ENCODE peak calls at places on chromosomes 7 and 10, in four cellular contexts. One of them, this sample, is unnamed.

GRCh38 chr7:65302883-65303282 is 70.8 kb upstream of the ZNF92 start:
- DNase-seq in heart right ventricle: no peak
- DNase-seq in endothelial cell of umbilical vein: no peak
- DNase-seq in mammary epithelial cell: no peak
- DNase-seq in this sample: no peak

GRCh38 chr7:26376208-26376917 is 84.7 kb downstream of the SNX10 start:
- DNase-seq in heart right ventricle: peak; percentile 21
- DNase-seq in endothelial cell of umbilical vein: peak; percentile 74
- DNase-seq in mammary epithelial cell: no peak
- DNase-seq in this sample: no peak

GRCh38 chr10:113558336-113558735 is 5.5 kb downstream of the HABP2 start:
- DNase-seq in heart right ventricle: no peak
- DNase-seq in endothelial cell of umbilical vein: peak; percentile 9
- DNase-seq in mammary epithelial cell: no peak
- DNase-seq in this sample: peak; percentile 47

GRCh38 chr10:5071411-5072198 is 22.6 kb upstream of the AKR1C3 start:
- DNase-seq in heart right ventricle: no peak
- DNase-seq in endothelial cell of umbilical vein: peak; percentile 78
- DNase-seq in mammary epithelial cell: peak; percentile 82
- DNase-seq in this sample: peak; percentile 90

GRCh38 chr10:132065491-132066105 is at the start of gene JAKMIP3:
- DNase-seq in heart right ventricle: no peak
- DNase-seq in endothelial cell of umbilical vein: peak; percentile 23
- DNase-seq in mammary epithelial cell: peak; percentile 87
- DNase-seq in this sample: peak; percentile 76

GRCh38 chr10:119378737-119379067 is 163.8 kb downstream of the RGS10 start:
- DNase-seq in heart right ventricle: no peak
- DNase-seq in endothelial cell of umbilical vein: no peak
- DNase-seq in mammary epithelial cell: no peak
- DNase-seq in this sample: no peak

GRCh38 chr10:119860866-119861601 is 11.6 kb downstream of the MCMBP start:
- DNase-seq in heart right ventricle: no peak
- DNase-seq in endothelial cell of umbilical vein: no peak
- DNase-seq in mammary epithelial cell: no peak
- DNase-seq in this sample: no peak

GRCh38 chr7:101207459-101207858 is 6.6 kb upstream of the MOGAT3 start:
- DNase-seq in heart right ventricle: no peak
- DNase-seq in endothelial cell of umbilical vein: no peak
- DNase-seq in mammary epithelial cell: no peak
- DNase-seq in this sample: no peak

GRCh38 chr10:75531571-75532031 is 100.2 kb downstream of the LRMDA start:
- DNase-seq in heart right ventricle: no peak
- DNase-seq in endothelial cell of umbilical vein: no peak
- DNase-seq in mammary epithelial cell: no peak
- DNase-seq in this sample: no peak

GRCh38 chr7:151876112-151876898 is 610 bp downstream of the PRKAG2 start:
- DNase-seq in heart right ventricle: peak; percentile 86
- DNase-seq in endothelial cell of umbilical vein: peak; percentile 37
- DNase-seq in mammary epithelial cell: peak; percentile 28
- DNase-seq in this sample: peak; percentile 84

GRCh38 chr7:127822822-127823508 is 171.0 kb downstream of the SND1 start:
- DNase-seq in heart right ventricle: no peak
- DNase-seq in endothelial cell of umbilical vein: no peak
- DNase-seq in mammary epithelial cell: peak; percentile 61
- DNase-seq in this sample: no peak

GRCh38 chr7:2953588-2954407 is 89.9 kb downstream of the CARD11 start:
- DNase-seq in heart right ventricle: no peak
- DNase-seq in endothelial cell of umbilical vein: no peak
- DNase-seq in mammary epithelial cell: no peak
- DNase-seq in this sample: no peak

GRCh38 chr10:63209703-63210102 is 76.6 kb downstream of the NRBF2 start:
- DNase-seq in heart right ventricle: no peak
- DNase-seq in endothelial cell of umbilical vein: no peak
- DNase-seq in mammary epithelial cell: no peak
- DNase-seq in this sample: no peak

GRCh38 chr10:24249829-24250415 is 41.0 kb downstream of the KIAA1217 start:
- DNase-seq in heart right ventricle: no peak
- DNase-seq in endothelial cell of umbilical vein: no peak
- DNase-seq in mammary epithelial cell: peak; percentile 88
- DNase-seq in this sample: peak; percentile 40

GRCh38 chr7:158606111-158606510 is 18.5 kb upstream of the PTPRN2 start:
- DNase-seq in heart right ventricle: no peak
- DNase-seq in endothelial cell of umbilical vein: no peak
- DNase-seq in mammary epithelial cell: no peak
- DNase-seq in this sample: no peak

GRCh38 chr10:31075434-31075833 is 43.8 kb upstream of the ZNF438 start:
- DNase-seq in heart right ventricle: no peak
- DNase-seq in endothelial cell of umbilical vein: peak; percentile 19
- DNase-seq in mammary epithelial cell: peak; percentile 96
- DNase-seq in this sample: no peak

GRCh38 chr7:51246258-51247245 is 70.1 kb downstream of the COBL start:
- DNase-seq in heart right ventricle: peak; percentile 82
- DNase-seq in endothelial cell of umbilical vein: no peak
- DNase-seq in mammary epithelial cell: no peak
- DNase-seq in this sample: no peak

GRCh38 chr7:127865466-127865865 is 165.8 kb downstream of the LRRC4 start:
- DNase-seq in heart right ventricle: no peak
- DNase-seq in endothelial cell of umbilical vein: peak; percentile 37
- DNase-seq in mammary epithelial cell: peak; percentile 37
- DNase-seq in this sample: no peak

GRCh38 chr7:34069676-34070075 is 164.3 kb downstream of the BMPER start:
- DNase-seq in heart right ventricle: no peak
- DNase-seq in endothelial cell of umbilical vein: peak; percentile 62
- DNase-seq in mammary epithelial cell: peak; percentile 59
- DNase-seq in this sample: peak; percentile 53

GRCh38 chr10:122348512-122348911 is 26.0 kb upstream of the PLEKHA1 start:
- DNase-seq in heart right ventricle: no peak
- DNase-seq in endothelial cell of umbilical vein: no peak
- DNase-seq in mammary epithelial cell: no peak
- DNase-seq in this sample: no peak

GRCh38 chr7:158188676-158189075 is 398.9 kb downstream of the PTPRN2 start:
- DNase-seq in heart right ventricle: no peak
- DNase-seq in endothelial cell of umbilical vein: no peak
- DNase-seq in mammary epithelial cell: no peak
- DNase-seq in this sample: no peak

GRCh38 chr7:94059747-94060146 is 55.6 kb upstream of the BET1 start:
- DNase-seq in heart right ventricle: no peak
- DNase-seq in endothelial cell of umbilical vein: no peak
- DNase-seq in mammary epithelial cell: no peak
- DNase-seq in this sample: no peak

GRCh38 chr10:19964625-19965024 is 148.4 kb downstream of the PLXDC2 start:
- DNase-seq in heart right ventricle: no peak
- DNase-seq in endothelial cell of umbilical vein: no peak
- DNase-seq in mammary epithelial cell: no peak
- DNase-seq in this sample: peak; percentile 80

GRCh38 chr10:70457759-70458305 is 16.4 kb upstream of the NODAL start:
- DNase-seq in heart right ventricle: no peak
- DNase-seq in endothelial cell of umbilical vein: no peak
- DNase-seq in mammary epithelial cell: no peak
- DNase-seq in this sample: no peak

GRCh38 chr7:30184804-30185487 is 50.2 kb downstream of the MTURN start:
- DNase-seq in heart right ventricle: no peak
- DNase-seq in endothelial cell of umbilical vein: no peak
- DNase-seq in mammary epithelial cell: peak; percentile 16
- DNase-seq in this sample: no peak

GRCh38 chr10:57844387-57844998 is 423.2 kb downstream of the IPMK start:
- DNase-seq in heart right ventricle: no peak
- DNase-seq in endothelial cell of umbilical vein: no peak
- DNase-seq in mammary epithelial cell: no peak
- DNase-seq in this sample: no peak

GRCh38 chr7:44978511-44979366 is at the start of gene MYO1G:
- DNase-seq in heart right ventricle: peak; percentile 47
- DNase-seq in endothelial cell of umbilical vein: no peak
- DNase-seq in mammary epithelial cell: no peak
- DNase-seq in this sample: no peak

GRCh38 chr7:64849250-64849923 is 53.7 kb upstream of the ZNF273 start:
- DNase-seq in heart right ventricle: no peak
- DNase-seq in endothelial cell of umbilical vein: no peak
- DNase-seq in mammary epithelial cell: peak; percentile 94
- DNase-seq in this sample: peak; percentile 34

GRCh38 chr7:98711945-98712344 is 94.9 kb downstream of the NPTX2 start:
- DNase-seq in heart right ventricle: no peak
- DNase-seq in endothelial cell of umbilical vein: no peak
- DNase-seq in mammary epithelial cell: no peak
- DNase-seq in this sample: no peak

GRCh38 chr7:33053716-33054115 is 8.9 kb downstream of the NT5C3A start:
- DNase-seq in heart right ventricle: no peak
- DNase-seq in endothelial cell of umbilical vein: no peak
- DNase-seq in mammary epithelial cell: no peak
- DNase-seq in this sample: no peak

DNA sequence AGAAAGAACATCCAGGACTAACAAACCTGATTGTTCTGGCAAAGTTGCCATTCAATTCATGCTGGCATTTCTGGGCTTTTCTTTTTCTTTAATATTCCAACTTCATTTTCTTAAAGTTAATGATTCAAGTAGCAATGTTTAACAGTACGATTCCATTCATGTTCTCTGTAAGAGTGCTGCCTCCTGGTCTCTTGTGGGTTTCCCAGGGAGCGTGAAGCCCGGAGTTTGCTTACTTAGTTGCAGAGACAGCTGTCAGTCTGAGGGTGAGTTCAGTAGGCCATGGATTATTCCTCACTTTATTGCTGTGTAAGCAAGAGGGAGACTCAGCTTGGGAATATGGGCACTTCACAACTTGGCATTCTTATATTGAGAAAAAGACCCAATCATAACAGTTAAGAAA is 142.2 kb downstream of the TWIST1 start:
- DNase-seq in heart right ventricle: no peak
- DNase-seq in endothelial cell of umbilical vein: no peak
- DNase-seq in mammary epithelial cell: no peak
- DNase-seq in this sample: no peak
- H3K4me1 ChIP-seq in heart right ventricle: peaks cover 18% of the 10 kb centered on the region
- H3K4me1 ChIP-seq in endothelial cell of umbilical vein: peaks cover 17% of the 10 kb centered on the region
- H3K4me1 ChIP-seq in mammary epithelial cell: peaks cover 63% of the 10 kb centered on the region
- H3K4me1 ChIP-seq in this sample: peaks cover 39% of the 10 kb centered on the region

DNA sequence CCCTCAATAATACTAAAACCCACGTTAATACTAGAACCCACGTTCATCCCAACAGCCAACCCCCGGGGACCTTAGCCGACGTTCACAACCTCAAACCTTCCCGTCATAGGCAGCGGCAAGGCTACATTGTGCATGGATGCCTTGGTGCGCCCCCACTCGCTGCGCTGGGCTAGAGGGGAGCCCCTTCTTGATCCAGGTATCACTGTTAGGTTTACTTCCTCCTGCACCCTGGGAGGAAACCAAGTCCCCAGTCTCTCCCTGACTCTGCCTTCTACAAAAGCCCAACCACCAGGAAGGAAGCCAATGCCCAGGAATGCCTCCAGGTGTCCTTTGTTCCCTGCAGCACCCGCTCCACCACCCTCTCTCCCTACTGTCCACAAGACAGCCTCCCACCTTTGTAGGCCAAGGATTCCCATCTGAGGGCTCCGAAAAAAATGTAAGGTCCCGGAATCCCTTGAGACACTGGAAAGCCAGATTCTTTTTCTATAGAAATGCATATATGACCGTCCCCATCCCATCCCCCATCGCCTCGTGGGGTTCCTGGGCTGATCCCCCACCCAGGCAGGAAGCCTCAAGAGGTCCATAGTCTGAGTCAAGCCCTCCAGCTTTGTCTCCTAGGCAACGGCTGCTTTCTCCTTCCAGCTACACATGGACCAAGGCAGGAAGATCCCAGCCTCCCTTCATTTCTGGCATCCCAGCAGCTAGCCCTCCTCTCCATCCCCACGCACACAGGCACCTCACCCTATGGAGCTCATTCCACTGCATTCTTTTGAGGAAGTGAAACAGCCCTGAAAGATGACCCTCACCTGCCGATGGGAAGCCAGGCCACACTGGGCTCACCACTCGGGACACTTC is 25.2 kb downstream of the CTBP2 start:
- DNase-seq in heart right ventricle: no peak
- DNase-seq in endothelial cell of umbilical vein: no peak
- DNase-seq in mammary epithelial cell: no peak
- DNase-seq in this sample: no peak
- H3K4me1 ChIP-seq in heart right ventricle: peaks cover 33% of the 10 kb centered on the region
- H3K4me1 ChIP-seq in endothelial cell of umbilical vein: peaks cover 20% of the 10 kb centered on the region
- H3K4me1 ChIP-seq in mammary epithelial cell: no peaks in the 10 kb centered on the region
- H3K4me1 ChIP-seq in this sample: peaks cover 10% of the 10 kb centered on the region

DNA sequence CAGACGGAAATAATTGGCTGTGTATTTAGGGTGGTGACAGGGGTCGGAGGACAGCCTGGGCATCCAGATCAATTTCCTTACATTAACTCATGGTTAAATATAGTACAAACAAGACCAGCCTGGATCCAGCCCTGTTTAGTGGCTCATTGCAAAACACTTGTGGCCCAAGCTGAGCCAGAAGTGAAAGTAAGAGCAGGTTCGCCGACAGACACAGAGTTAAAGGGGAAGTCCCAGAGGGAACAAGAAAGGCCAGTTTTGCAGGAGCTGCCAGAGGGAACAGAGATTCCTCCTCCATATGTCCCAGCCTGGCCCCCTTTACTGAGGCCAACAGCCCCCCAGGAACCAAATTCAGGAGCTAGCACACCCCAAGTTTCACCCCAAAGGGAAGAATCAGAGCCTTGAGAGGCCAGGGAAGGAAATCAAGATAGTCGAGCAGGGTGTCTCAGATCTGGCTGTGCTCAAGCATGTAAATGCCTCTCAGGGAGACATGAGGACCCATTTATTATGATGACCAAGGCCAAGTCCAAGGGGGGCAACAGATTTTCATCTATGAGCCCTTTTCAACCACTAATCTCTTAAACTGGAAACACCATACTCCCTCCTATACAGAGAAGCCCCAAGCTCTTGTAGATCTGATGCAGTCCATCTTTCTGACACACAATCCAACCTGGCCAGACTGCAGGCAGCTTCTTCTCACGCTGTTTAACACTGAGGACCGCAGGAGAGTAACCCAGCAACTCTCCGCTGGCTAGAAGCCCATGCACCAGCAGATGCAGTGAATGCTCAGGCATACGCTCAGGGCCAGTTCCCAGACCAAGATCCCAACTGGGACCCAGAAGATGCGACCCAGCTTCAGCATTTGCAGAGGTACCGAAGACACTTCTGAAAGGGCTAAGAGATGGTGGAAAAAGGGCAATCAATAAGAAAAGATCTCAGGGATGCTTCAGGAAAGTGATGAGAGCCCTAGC is 15.9 kb upstream of the ADCK2 start:
- DNase-seq in heart right ventricle: no peak
- DNase-seq in endothelial cell of umbilical vein: peak; percentile 43
- DNase-seq in mammary epithelial cell: peak; percentile 83
- DNase-seq in this sample: no peak
- H3K4me1 ChIP-seq in heart right ventricle: peaks cover 31% of the 10 kb centered on the region
- H3K4me1 ChIP-seq in endothelial cell of umbilical vein: peaks cover 5% of the 10 kb centered on the region
- H3K4me1 ChIP-seq in mammary epithelial cell: no peaks in the 10 kb centered on the region
- H3K4me1 ChIP-seq in this sample: no peaks in the 10 kb centered on the region

DNA sequence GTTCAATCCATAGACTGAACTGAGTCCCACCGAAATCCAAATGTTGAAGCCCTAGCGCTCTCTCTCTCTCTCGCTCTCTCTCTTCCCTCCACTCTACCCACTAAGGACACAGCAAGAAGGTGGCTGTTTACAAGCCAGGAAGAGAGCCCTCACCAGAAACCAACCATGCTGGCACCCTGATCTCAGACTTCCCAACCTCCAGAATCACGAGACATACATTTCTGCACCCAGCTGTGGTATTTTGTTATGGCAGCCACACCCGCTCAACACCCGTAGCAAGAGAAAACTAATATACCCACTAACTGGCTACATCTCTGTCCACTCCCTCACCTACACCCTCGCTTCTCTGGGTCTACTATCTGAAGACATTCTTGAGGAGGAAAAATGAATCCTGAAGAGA is 54.9 kb downstream of the CREB3L2 start:
- DNase-seq in heart right ventricle: no peak
- DNase-seq in endothelial cell of umbilical vein: no peak
- DNase-seq in mammary epithelial cell: no peak
- DNase-seq in this sample: no peak
- H3K4me1 ChIP-seq in heart right ventricle: peaks cover 39% of the 10 kb centered on the region
- H3K4me1 ChIP-seq in endothelial cell of umbilical vein: no peaks in the 10 kb centered on the region
- H3K4me1 ChIP-seq in mammary epithelial cell: no peaks in the 10 kb centered on the region
- H3K4me1 ChIP-seq in this sample: no peaks in the 10 kb centered on the region